ENCODE peak calls at places on chromosomes 3 and 15, in nine cellular contexts. U is OCI-LY7, Y is neural progenitor cell, I is hepatocyte, B is HCT116, J is SK-N-SH, W is GM23248, D is PC-3, A is MM.1S. F is an unnamed sample.

GRCh38 chr3:27079427-27080105 is 289.6 kb downstream of the NEK10 start:
- DNase-seq in U (no peak), Y (no peak), I (no peak), B (no peak), J (no peak), W (peak; percentile 13), D (no peak), A (no peak), F (no peak)

GRCh38 chr3:82261013-82261412 is 499.6 kb upstream of the GBE1 start:
- DNase-seq in U (no peak), Y (no peak), I (no peak), B (no peak), J (no peak), W (no peak), D (peak; percentile 35), A (no peak), F (no peak)

GRCh38 chr15:31024330-31024729 is 32.9 kb upstream of the MTMR10 start:
- DNase-seq in U (no peak), Y (peak; percentile 41), I (peak; percentile 64), B (peak; percentile 16), J (no peak), W (peak; percentile 78), D (peak; percentile 32), A (no peak), F (peak; percentile 87)

GRCh38 chr15:64665179-64665578 is 110.2 kb downstream of the RBPMS2 start:
- DNase-seq in U (no peak), Y (no peak), I (no peak), B (no peak), J (no peak), W (no peak), D (no peak), A (no peak), F (no peak)

GRCh38 chr3:129277829-129278271 is 820 bp upstream of the HMCES start:
- DNase-seq in U (peak; percentile 79), Y (peak; percentile 47), I (peak; percentile 21), B (no peak), J (peak; percentile 47), W (peak; percentile 47), D (no peak), A (no peak), F (peak; percentile 53)

GRCh38 chr3:49260711-49261357 is 16.2 kb downstream of the C3orf62 start:
- DNase-seq in U (no peak), Y (no peak), I (peak; percentile 37), B (peak; percentile 65), J (no peak), W (no peak), D (no peak), A (no peak), F (no peak)

GRCh38 chr15:71250936-71251468 is 135.7 kb downstream of the THSD4 start:
- DNase-seq in U (no peak), Y (no peak), I (no peak), B (no peak), J (peak; percentile 10), W (no peak), D (no peak), A (no peak), F (no peak)

GRCh38 chr3:46455231-46456115 is 9.2 kb downstream of the LTF start:
- DNase-seq in U (no peak), Y (no peak), I (no peak), B (no peak), J (no peak), W (no peak), D (no peak), A (no peak), F (no peak)

GRCh38 chr15:35381328-35381727 is 164.6 kb downstream of the DPH6 start:
- DNase-seq in U (no peak), Y (no peak), I (no peak), B (no peak), J (no peak), W (no peak), D (no peak), A (no peak), F (no peak)

GRCh38 chr15:92808611-92809063 is 91.5 kb upstream of the CHD2 start:
- DNase-seq in U (no peak), Y (no peak), I (peak; percentile 58), B (no peak), J (peak; percentile 73), W (peak; percentile 80), D (peak; percentile 53), A (no peak), F (peak; percentile 69)

GRCh38 chr15:99962006-99962561 is 228.8 kb upstream of the LYSMD4 start:
- DNase-seq in U (no peak), Y (no peak), I (no peak), B (no peak), J (no peak), W (no peak), D (no peak), A (no peak), F (no peak)

GRCh38 chr3:112327371-112327951 is 5.5 kb upstream of the CD200 start:
- DNase-seq in U (peak; percentile 83), Y (peak; percentile 37), I (peak; percentile 75), B (peak; percentile 55), J (peak; percentile 66), W (peak; percentile 75), D (peak; percentile 69), A (peak; percentile 87), F (peak; percentile 77)

GRCh38 chr3:48280883-48281282 is 40.0 kb downstream of the ZNF589 start:
- DNase-seq in U (no peak), Y (no peak), I (no peak), B (no peak), J (no peak), W (no peak), D (no peak), A (no peak), F (no peak)

GRCh38 chr3:54045416-54045815 is 76.9 kb upstream of the CACNA2D3 start:
- DNase-seq in U (no peak), Y (no peak), I (no peak), B (no peak), J (no peak), W (no peak), D (no peak), A (no peak), F (no peak)

GRCh38 chr3:36647423-36647853 is 116.9 kb downstream of the DCLK3 start:
- DNase-seq in U (no peak), Y (no peak), I (no peak), B (no peak), J (no peak), W (peak; percentile 23), D (no peak), A (no peak), F (no peak)

GRCh38 chr3:134330895-134331810 is 43.1 kb downstream of the AMOTL2 start:
- DNase-seq in U (no peak), Y (no peak), I (peak; percentile 48), B (no peak), J (no peak), W (peak; percentile 89), D (peak; percentile 43), A (no peak), F (peak; percentile 71)

GRCh38 chr3:181952221-181952620 is 240.5 kb downstream of the SOX2 start:
- DNase-seq in U (no peak), Y (no peak), I (no peak), B (no peak), J (no peak), W (no peak), D (no peak), A (no peak), F (no peak)

DNA sequence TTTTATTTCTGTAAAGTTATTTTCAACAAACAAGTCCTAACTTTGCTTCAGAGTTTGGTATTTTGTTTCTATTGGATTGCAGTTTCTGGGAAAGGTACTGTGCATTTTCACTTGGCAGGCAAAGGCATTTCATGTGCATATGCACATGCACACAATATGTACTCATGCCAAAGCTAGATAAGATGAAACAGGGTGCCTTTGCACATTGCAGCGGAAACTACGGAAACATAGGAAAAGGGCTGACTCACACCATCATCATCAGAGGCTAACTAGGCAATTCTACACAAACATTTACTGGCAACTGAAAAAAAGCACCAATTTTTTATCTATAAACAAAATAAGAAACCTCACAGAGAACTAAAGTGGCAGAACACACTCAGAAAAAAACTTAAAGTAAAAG is 550.6 kb upstream of the NECTIN3 start:
- DNase-seq in U (no peak), Y (no peak), I (peak; percentile 43), B (peak; percentile 41), J (no peak), W (peak; percentile 89), D (peak; percentile 94), A (no peak), F (no peak)
- TF ChIP-seq EZH2phosphoT487 in U (no peak), Y (no peak), I (no peak), B (no peak), J (no peak), W (no peak), D (no peak), A (no peak), F (no peak)

DNA sequence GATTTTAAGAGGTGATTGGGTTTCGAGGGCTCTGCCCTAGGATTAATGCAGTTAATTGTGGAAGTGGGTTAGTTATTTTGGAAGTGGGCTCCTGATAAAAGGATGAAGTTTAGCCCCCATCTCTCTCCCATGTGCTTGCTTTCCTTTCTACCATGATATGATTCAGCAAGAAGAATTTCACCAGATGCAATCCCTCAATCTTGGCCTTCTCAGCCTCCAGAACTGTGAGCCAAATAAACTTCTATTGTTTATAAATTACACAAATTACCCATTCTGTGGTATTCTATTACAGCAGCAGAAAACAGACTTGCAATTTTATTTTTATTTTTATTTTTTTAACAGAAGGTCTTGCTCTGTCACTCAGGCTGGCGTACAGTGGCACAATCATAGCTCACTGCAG is 27.3 kb upstream of the UBE2E1 start:
- DNase-seq in U (no peak), Y (no peak), I (no peak), B (no peak), J (no peak), W (peak; percentile 11), D (no peak), A (no peak), F (no peak)
- TF ChIP-seq EZH2phosphoT487 in U (no peak), Y (no peak), I (no peak), B (no peak), J (no peak), W (no peak), D (no peak), A (no peak), F (no peak)

DNA sequence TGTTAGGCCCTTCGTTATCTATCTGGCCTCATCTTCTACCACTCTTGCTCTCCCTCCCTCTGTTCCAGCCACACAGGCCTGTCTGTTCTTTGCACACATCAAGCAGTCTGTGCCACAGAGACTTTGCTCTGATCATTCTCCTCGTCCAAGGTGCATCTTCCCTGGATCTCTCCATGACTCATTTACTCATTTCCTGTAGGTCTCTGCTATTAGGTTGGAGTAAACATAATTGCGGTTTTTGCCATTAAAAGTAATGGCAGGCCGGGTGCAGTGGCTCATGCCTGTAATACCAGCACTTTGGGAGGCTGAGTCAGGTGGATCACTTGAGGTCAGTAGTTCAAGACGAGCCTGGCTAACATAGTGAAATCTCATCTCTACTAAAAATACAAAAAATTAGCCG is 9.5 kb upstream of the C3orf49 start:
- DNase-seq in U (no peak), Y (no peak), I (no peak), B (no peak), J (no peak), W (peak; percentile 19), D (peak; percentile 54), A (no peak), F (peak; percentile 22)
- TF ChIP-seq EZH2phosphoT487 in U (no peak), Y (no peak), I (no peak), B (no peak), J (no peak), W (no peak), D (no peak), A (no peak), F (no peak)

DNA sequence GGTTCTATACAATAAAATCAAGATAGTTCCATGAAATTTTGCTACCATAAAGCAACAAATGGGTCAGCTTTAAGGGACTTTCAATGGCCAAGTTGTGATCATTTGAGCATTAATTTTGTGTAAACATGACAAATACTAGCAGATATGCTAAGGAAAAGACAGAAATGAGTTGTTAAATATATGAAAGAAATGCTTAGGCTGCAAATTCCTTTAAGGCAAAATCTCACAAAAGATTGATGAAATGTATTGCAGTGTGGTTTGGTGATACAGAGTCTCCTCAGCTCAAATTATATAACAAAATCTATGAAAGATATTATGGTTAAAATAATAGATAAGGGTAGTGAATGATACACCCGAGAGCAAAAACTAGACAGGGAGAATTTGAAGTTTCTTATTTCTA is 377.2 kb downstream of the RAP2B start:
- DNase-seq in U (no peak), Y (no peak), I (no peak), B (no peak), J (no peak), W (no peak), D (no peak), A (no peak), F (no peak)
- TF ChIP-seq EZH2phosphoT487 in U (no peak), Y (no peak), I (no peak), B (no peak), J (no peak), W (no peak), D (no peak), A (no peak), F (no peak)

F was measured in GM23338.